ENCODE peak calls at places on chromosomes 12 and 14, in four cellular contexts. One of them, this sample, is unnamed.

GRCh38 chr12:109510196-109510595 is 32.8 kb downstream of the UBE3B start:
- DNase-seq in left lung: no peak
- DNase-seq in astrocyte: no peak
- DNase-seq in suprapubic skin: no peak
- DNase-seq in this sample: no peak

GRCh38 chr14:76774471-76775158 is 13.3 kb downstream of the VASH1 start:
- DNase-seq in left lung: no peak
- DNase-seq in astrocyte: no peak
- DNase-seq in suprapubic skin: peak
- DNase-seq in this sample: no peak

GRCh38 chr12:68336754-68337343 is 4.7 kb upstream of the MDM1 start:
- DNase-seq in left lung: no peak
- DNase-seq in astrocyte: no peak
- DNase-seq in suprapubic skin: no peak
- DNase-seq in this sample: no peak

GRCh38 chr12:52052471-52053186 is 1.4 kb downstream of the NR4A1 start:
- DNase-seq in left lung: no peak
- DNase-seq in astrocyte: no peak
- DNase-seq in suprapubic skin: no peak
- DNase-seq in this sample: peak

GRCh38 chr12:62601765-62602444 is 135.3 kb downstream of the MON2 start:
- DNase-seq in left lung: no peak
- DNase-seq in astrocyte: no peak
- DNase-seq in suprapubic skin: no peak
- DNase-seq in this sample: no peak

GRCh38 chr12:68259318-68259940 is 6.0 kb upstream of the IL22 start:
- DNase-seq in left lung: no peak
- DNase-seq in astrocyte: peak
- DNase-seq in suprapubic skin: no peak
- DNase-seq in this sample: no peak

GRCh38 chr14:105165134-105165704 is 3.4 kb downstream of the JAG2 start:
- DNase-seq in left lung: no peak
- DNase-seq in astrocyte: no peak
- DNase-seq in suprapubic skin: no peak
- DNase-seq in this sample: no peak

GRCh38 chr12:2792670-2793500 is 1.9 kb upstream of the FKBP4 start:
- DNase-seq in left lung: no peak
- DNase-seq in astrocyte: no peak
- DNase-seq in suprapubic skin: peak
- DNase-seq in this sample: no peak

DNA sequence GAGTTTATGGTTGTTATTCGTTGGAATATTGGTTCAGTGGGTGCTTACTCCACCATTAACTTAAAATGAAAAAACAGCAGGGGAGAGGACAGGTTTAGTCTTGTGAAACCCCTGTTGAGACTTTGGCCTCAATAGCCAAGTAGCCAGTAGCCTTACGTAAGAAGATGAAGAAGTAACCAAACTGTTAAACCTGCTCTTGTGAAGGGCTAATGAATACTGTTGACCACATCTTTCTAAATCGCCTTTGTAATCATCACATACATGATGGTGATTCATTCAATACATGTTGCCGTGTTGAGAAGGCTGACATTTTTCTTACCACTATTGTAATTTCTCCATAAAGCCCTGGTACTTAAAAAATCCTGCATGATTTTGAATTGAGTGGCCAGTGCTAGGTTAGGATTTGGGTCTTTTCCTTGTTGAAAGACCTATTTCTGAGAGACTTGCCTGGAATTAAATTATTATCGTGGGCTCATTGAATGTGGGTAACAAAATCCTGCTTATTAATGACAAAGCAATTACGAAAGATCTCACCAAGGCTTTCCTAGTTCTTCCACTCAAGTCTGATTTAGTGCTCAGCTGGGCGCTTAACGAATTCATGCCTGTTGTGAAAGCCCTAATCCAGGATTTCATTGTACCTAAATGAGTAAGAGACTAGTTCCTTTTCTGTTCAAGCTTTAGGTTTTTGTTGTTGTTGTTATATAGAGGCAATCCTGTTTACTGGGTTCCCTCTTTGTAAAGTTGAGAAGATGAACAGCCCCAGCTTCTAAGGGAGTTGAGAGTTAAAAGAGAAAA is 333.1 kb downstream of the FUT8 start:
- DNase-seq in left lung: no peak
- DNase-seq in astrocyte: peak
- DNase-seq in suprapubic skin: no peak
- DNase-seq in this sample: no peak
- H3K27ac ChIP-seq in left lung: no peak
- H3K27ac ChIP-seq in astrocyte: no peak
- H3K27ac ChIP-seq in suprapubic skin: no peak
- H3K27ac ChIP-seq in this sample: no peak

GRCh38 chr12:122994781-122995502 is 14.5 kb downstream of the ARL6IP4 start:
- DNase-seq in left lung: peak
- DNase-seq in astrocyte: no peak
- DNase-seq in suprapubic skin: no peak
- DNase-seq in this sample: no peak
- TF ChIP-seq CTCF in left lung: no peak
- TF ChIP-seq CTCF in astrocyte: no peak
- TF ChIP-seq CTCF in suprapubic skin: no peak
- TF ChIP-seq CTCF in this sample: no peak

GRCh38 chr12:70683976-70684375 is 46.7 kb upstream of the PTPRB start:
- DNase-seq in left lung: no peak
- DNase-seq in astrocyte: no peak
- DNase-seq in suprapubic skin: no peak
- DNase-seq in this sample: no peak
- H3K27ac ChIP-seq in left lung: no peak
- H3K27ac ChIP-seq in astrocyte: no peak
- H3K27ac ChIP-seq in suprapubic skin: no peak
- H3K27ac ChIP-seq in this sample: no peak

GRCh38 chr14:75518625-75519024 is 3.6 kb upstream of the BATF start:
- DNase-seq in left lung: no peak
- DNase-seq in astrocyte: no peak
- DNase-seq in suprapubic skin: no peak
- DNase-seq in this sample: no peak
- TF ChIP-seq CTCF in left lung: no peak
- TF ChIP-seq CTCF in astrocyte: no peak
- TF ChIP-seq CTCF in suprapubic skin: no peak
- TF ChIP-seq CTCF in this sample: peak

DNA sequence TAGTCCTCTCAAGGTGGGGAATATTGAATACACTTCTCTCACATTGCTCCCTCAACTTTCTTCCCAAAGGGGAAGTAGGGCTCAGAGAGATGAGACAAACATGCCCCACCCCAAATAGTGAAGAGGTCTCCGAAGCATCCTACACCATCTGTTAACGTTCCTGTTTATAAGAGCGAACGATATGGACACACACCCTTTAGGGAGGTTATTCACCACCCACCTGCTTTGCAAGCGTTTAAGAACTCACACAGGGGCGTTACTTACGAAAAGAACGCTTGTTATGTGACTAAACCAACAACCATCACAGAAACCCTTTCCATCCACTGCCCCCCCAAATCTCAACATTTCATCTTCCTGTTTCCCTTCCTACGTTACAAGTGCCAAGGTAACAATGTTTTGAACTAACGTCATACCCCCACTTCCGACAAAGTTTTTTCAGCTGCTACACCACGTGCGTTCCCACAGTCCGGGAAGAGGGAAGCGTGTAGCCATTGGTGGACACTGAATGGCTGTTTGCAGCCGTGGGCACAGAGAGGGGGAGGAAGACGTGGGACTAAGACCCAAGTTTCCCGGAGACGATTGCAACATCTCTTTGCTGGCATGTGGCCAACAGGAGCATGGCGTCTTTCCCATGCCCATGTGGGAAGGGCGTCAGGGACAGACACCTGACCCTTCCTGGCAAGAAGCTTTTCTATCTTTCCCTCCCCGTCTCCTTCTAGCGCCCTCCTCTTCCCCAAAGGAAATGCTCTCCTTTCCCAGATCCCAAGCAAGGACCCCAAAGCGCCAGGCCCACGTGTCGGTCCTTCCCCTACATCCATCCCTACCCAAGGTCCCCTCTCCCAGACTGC is 1.2 kb downstream of the YBX3 start:
- DNase-seq in left lung: peak
- DNase-seq in astrocyte: peak
- DNase-seq in suprapubic skin: peak
- DNase-seq in this sample: peak
- H3K27ac ChIP-seq in left lung: peak
- H3K27ac ChIP-seq in astrocyte: peak
- H3K27ac ChIP-seq in suprapubic skin: peak
- H3K27ac ChIP-seq in this sample: peak

DNA sequence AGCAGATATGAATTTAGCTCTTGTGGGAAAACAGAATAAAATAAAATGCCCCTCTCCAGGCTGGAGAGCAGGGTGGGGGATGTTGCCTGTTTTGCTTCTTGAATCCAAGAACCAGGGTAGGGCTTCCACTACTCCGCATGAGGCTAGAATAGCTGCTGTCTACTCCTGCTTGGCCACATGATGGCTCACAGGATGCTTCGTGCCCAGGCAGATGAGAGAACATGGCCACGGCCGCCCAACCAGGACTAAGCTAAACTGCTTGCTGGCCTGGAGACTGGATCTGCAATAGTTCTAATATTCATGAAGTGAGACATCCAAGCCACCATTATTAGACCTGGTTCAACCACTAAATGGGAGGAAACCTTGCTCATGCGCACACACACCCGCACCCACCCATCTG is 122.2 kb upstream of the METAP2 start:
- DNase-seq in left lung: no peak
- DNase-seq in astrocyte: no peak
- DNase-seq in suprapubic skin: no peak
- DNase-seq in this sample: no peak
- TF ChIP-seq CTCF in left lung: no peak
- TF ChIP-seq CTCF in astrocyte: no peak
- TF ChIP-seq CTCF in suprapubic skin: no peak
- TF ChIP-seq CTCF in this sample: no peak

GRCh38 chr14:104099096-104100041 is 13.9 kb downstream of the ASPG start:
- DNase-seq in left lung: peak
- DNase-seq in astrocyte: no peak
- DNase-seq in suprapubic skin: no peak
- DNase-seq in this sample: no peak
- H3K27ac ChIP-seq in left lung: no peak
- H3K27ac ChIP-seq in astrocyte: no peak
- H3K27ac ChIP-seq in suprapubic skin: peak
- H3K27ac ChIP-seq in this sample: no peak